ENCODE peak calls at places on chromosome 9, in eight cellular contexts. G is PC-9; E is natural killer cell; B is Peyer's patch; P is neural progenitor cell; W is CD4-positive, alpha-beta T cell; R is cardiac muscle cell; Q is H9. Y is an unnamed sample.

GRCh38 chr9:17470449-17470848 is 108.4 kb upstream of the SH3GL2 start:
- DNase-seq in E (no peak), W (no peak), Q (no peak), R (no peak), B (no peak), G (no peak), P (no peak), Y (no peak)

GRCh38 chr9:89020754-89021153 is 29.5 kb downstream of the S1PR3 start:
- DNase-seq in B (no peak), P (no peak), G (peak), R (no peak), W (no peak), E (no peak), Q (no peak), Y (no peak)

GRCh38 chr9:70587143-70587710 is 172.8 kb upstream of the KLF9 start:
- DNase-seq in G (no peak), R (peak), W (no peak), Q (no peak), P (no peak), E (no peak), B (no peak), Y (no peak)

GRCh38 chr9:108119530-108120113 is 630.1 kb upstream of the KLF4 start:
- DNase-seq in Q (no peak), B (no peak), P (no peak), R (peak), G (no peak), E (no peak), W (no peak), Y (no peak)

GRCh38 chr9:93644397-93645088 is 68.2 kb downstream of the PHF2 start:
- DNase-seq in W (no peak), R (no peak), P (no peak), B (peak), E (peak), Q (no peak), G (no peak), Y (no peak)

GRCh38 chr9:126611188-126611587 is 2.5 kb upstream of the LMX1B start:
- DNase-seq in W (no peak), B (no peak), P (no peak), E (no peak), Q (no peak), R (no peak), G (no peak), Y (peak)

GRCh38 chr9:16010221-16010620 is 457.4 kb downstream of the CCDC171 start:
- DNase-seq in G (no peak), Q (no peak), R (no peak), P (no peak), E (no peak), W (no peak), B (no peak), Y (no peak)

GRCh38 chr9:19720374-19720773 is 68.5 kb downstream of the SLC24A2 start:
- DNase-seq in G (no peak), E (no peak), W (no peak), P (peak), B (no peak), R (peak), Q (no peak), Y (no peak)

GRCh38 chr9:84504360-84504759 is 163.8 kb upstream of the SLC28A3 start:
- DNase-seq in R (no peak), Q (no peak), E (no peak), P (no peak), B (no peak), G (no peak), W (no peak), Y (no peak)

GRCh38 chr9:2163231-2163885 is 148.2 kb downstream of the SMARCA2 start:
- DNase-seq in Q (no peak), E (no peak), G (no peak), P (no peak), R (no peak), W (no peak), B (no peak), Y (no peak)

GRCh38 chr9:4489562-4489918 is 728 bp upstream of the SLC1A1 start:
- DNase-seq in Q (peak), W (no peak), E (no peak), G (peak), R (peak), P (peak), B (no peak), Y (no peak)

GRCh38 chr9:99936947-99937587 is 30.6 kb downstream of the STX17 start:
- DNase-seq in W (no peak), B (no peak), Q (no peak), E (no peak), R (no peak), G (no peak), P (no peak), Y (no peak)

GRCh38 chr9:94909965-94910730 is 183.6 kb downstream of the AOPEP start:
- DNase-seq in E (no peak), B (no peak), Q (no peak), P (no peak), G (no peak), R (no peak), W (no peak), Y (no peak)

GRCh38 chr9:83491413-83491812 is 46.8 kb downstream of the FRMD3 start:
- DNase-seq in W (no peak), R (no peak), E (no peak), P (no peak), G (no peak), B (no peak), Q (no peak), Y (no peak)

GRCh38 chr9:70021026-70021571 is 22.5 kb upstream of the MAMDC2 start:
- DNase-seq in E (no peak), W (no peak), P (no peak), B (no peak), R (peak), G (peak), Q (no peak), Y (no peak)

GRCh38 chr9:110538621-110539020 is 40.9 kb downstream of the SVEP1 start:
- DNase-seq in G (no peak), W (no peak), E (no peak), P (no peak), Q (no peak), R (no peak), B (no peak), Y (no peak)

GRCh38 chr9:137025120-137025966 is 2.7 kb downstream of the ABCA2 start:
- DNase-seq in E (no peak), R (no peak), W (no peak), G (peak), P (peak), Q (peak), B (peak), Y (no peak)

GRCh38 chr9:36985061-36985768 is 48.9 kb downstream of the PAX5 start:
- DNase-seq in W (no peak), P (no peak), E (no peak), G (no peak), R (no peak), B (no peak), Q (no peak), Y (no peak)

GRCh38 chr9:93960221-93960970 is 5.2 kb upstream of the BARX1 start:
- DNase-seq in Q (peak), E (no peak), G (no peak), B (peak), R (no peak), P (peak), W (no peak), Y (no peak)

GRCh38 chr9:76996700-76997099 is 22.8 kb upstream of the FOXB2 start:
- DNase-seq in R (peak), Q (peak), G (no peak), E (no peak), B (no peak), W (no peak), P (peak), Y (no peak)

GRCh38 chr9:114701971-114702370 is 20.0 kb upstream of the TEX48 start:
- DNase-seq in G (no peak), E (no peak), Q (no peak), W (no peak), R (no peak), P (no peak), B (no peak), Y (no peak)

DNA sequence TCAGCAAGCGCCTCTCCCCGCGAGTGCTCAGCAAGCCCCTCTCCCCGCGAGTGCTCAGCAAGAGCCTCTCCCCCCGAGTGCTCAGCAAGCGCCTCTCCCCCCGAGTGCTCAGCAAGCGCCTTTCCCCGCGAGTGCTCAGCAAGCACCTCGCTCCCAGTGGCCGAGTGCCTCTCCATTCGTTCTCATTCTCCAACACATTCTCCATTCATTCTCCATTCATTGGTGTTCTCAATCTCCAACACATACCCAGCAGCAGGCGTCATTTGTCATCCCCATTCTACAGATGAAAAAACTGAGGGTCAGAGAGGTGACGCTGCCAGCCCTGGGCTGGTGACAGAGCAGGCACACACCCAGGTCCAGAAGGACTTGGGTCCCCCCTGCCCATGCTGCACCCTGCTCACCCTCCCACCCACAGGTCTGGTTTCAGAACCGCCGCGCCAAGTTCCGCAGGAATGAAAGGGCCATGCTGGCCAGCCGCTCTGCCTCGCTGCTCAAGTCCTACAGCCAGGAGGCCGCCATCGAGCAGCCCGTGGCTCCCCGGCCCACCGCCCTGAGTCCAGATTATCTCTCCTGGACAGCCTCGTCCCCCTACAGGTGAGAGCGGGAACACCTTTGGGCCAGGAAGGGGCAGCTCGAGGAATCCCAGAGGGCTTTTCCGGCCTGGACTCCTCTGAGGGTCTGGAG is 32.5 kb downstream of the PTGES start:
- DNase-seq in G (no peak), P (peak), W (no peak), Q (peak), B (no peak), E (no peak), R (no peak), Y (no peak)
- TF ChIP-seq CTCF in G (peak), P (peak), W (no peak), Q (peak), B (no peak), E (no peak), R (peak), Y (no peak)

DNA sequence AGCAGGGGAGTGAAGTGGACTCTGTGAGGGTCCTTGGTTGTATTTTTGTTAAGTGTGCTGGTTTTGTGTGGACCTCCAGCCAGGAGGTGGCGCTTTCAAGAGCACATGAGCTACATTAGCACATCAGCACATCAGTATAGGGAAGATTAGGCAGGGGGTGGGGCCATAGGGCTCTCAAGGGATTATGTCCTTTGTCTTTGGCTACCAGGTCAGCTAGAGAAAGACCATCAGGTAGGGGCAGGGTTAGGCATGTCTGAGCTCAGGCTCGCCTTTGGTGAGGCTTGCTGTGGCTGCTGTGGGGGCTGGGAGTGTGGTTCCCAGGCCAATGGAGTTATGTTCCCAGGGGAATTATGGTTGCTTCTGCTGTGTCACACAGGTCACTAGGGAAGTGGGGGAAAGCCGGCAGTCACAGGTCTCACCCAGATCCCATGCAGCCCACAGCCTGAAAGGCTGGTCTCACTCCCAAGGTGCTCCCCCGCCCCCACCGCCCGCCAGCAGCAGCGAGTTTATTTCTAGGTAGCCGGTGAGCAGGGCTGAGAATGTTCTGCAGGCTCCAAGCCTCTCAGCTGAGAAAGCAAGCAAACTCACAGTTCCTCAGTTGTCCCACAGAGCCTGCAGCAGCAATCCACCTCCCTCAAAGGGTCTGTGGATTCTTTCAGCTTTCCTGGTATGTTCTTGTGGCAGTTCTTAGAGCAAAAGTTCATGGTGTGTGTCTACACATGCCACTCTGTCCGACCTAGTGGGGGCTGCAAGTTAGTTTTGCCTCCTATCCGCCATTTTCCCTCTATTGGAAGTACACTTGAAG is 13.7 kb downstream of the OR1J1 start:
- DNase-seq in E (no peak), P (peak), Q (peak), G (no peak), R (peak), B (no peak), W (peak), Y (no peak)
- TF ChIP-seq CTCF in E (no peak), P (no peak), Q (peak), G (no peak), R (peak), B (no peak), W (no peak), Y (no peak)

GRCh38 chr9:92263131-92263530 is 30.4 kb downstream of the IARS1 start:
- DNase-seq in E (no peak), Q (no peak), G (no peak), R (no peak), W (no peak), B (no peak), P (no peak), Y (no peak)
- TF ChIP-seq CTCF in E (no peak), Q (no peak), G (no peak), R (no peak), W (no peak), B (no peak), P (no peak), Y (no peak)

GRCh38 chr9:107043886-107044285 is 180.9 kb downstream of the ZNF462 start:
- DNase-seq in W (no peak), P (no peak), R (no peak), Q (no peak), E (no peak), G (no peak), B (no peak), Y (no peak)

GRCh38 chr9:107046692-107047091 is 183.7 kb downstream of the ZNF462 start:
- DNase-seq in B (no peak), Q (no peak), G (no peak), R (no peak), E (no peak), W (no peak), P (no peak), Y (no peak)

GRCh38 chr9:107049825-107050184 is 186.8 kb downstream of the ZNF462 start:
- DNase-seq in R (no peak), E (no peak), Q (peak), W (no peak), G (no peak), P (no peak), B (no peak), Y (no peak)

GRCh38 chr9:107049046-107049824 is 186.3 kb downstream of the ZNF462 start:
- DNase-seq in Q (peak), W (no peak), G (no peak), E (no peak), R (no peak), P (peak), B (no peak), Y (no peak)

DNA sequence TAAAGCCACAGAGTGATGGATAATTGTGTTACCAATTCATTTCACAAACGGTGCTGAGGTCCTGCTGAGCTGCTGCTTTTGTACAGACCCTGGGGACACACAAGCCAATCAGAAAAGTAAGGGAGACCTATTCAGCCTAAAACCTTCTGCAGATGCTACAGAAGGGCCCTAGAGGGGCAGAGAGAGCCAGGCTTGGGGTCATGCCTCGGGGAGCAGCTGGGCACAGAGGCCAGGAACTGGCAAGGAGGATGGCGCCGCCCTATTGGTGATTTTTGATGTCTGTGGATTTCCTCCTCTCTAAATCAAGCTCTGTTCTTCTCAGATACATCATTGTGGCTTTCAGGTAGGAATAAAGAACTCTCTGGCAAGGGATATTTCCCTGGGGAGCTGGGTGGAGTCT is 181.9 kb downstream of the ZNF462 start:
- DNase-seq in G (no peak), W (no peak), B (no peak), E (no peak), Q (no peak), R (no peak), P (no peak), Y (no peak)
- TF ChIP-seq CTCF in G (peak), W (no peak), B (no peak), E (no peak), Q (peak), R (no peak), P (peak), Y (no peak)

DNA sequence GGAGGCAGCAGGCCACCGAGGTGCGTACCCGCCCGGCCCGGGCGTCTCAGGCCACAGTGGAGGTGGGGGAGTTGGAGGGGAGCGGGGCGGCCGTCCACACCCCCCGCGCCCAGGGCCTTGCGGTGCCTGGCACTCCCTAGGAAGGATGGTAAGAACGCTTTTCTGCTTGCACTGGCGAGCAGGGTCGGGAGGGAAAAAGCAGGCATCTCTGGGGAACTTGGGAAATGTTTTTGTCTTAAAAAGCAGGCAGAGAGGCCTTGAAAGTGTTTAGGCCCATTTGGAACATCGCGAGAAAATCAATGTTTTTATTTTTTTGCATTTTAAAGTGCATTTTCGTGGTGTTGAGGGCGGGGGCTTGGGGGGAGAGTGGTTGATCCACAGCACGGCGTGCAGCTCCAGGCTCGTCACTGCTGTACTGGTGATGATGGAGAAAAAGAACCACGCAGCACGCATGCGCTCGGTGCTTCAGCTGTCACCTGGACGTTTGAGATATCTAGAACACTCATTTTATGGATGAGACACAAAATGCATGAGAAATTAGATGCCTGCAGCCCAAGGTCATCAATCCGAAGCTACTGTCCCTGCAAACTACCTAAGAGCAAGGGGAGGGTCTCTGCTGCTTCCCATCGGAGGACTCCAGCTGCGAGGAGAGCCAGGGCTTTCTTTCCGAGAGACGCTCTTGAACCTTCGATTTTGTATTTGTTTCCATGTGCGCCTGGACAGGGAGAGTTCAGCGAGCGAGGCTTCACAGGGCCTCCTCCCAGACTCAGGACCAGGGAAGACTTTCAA is 2.2 kb downstream of the DMRT2 start:
- DNase-seq in R (no peak), P (no peak), Q (no peak), B (no peak), G (no peak), E (no peak), W (no peak), Y (no peak)
- TF ChIP-seq CTCF in R (no peak), P (no peak), Q (no peak), B (no peak), G (no peak), E (no peak), W (no peak), Y (no peak)

GRCh38 chr9:123402981-123403509 is 47.0 kb downstream of the CRB2 start:
- DNase-seq in P (peak), R (no peak), W (no peak), B (no peak), E (no peak), Q (no peak), G (no peak), Y (no peak)

GRCh38 chr9:123406016-123406415 is 50.0 kb downstream of the CRB2 start:
- DNase-seq in P (no peak), Q (no peak), W (no peak), G (no peak), E (no peak), R (no peak), B (no peak), Y (no peak)

GRCh38 chr9:123400926-123401503 is 45.0 kb downstream of the CRB2 start:
- DNase-seq in P (no peak), G (no peak), B (no peak), E (no peak), R (no peak), Q (no peak), W (no peak), Y (no peak)

GRCh38 chr9:123399803-123400378 is 43.9 kb downstream of the CRB2 start:
- DNase-seq in P (peak), E (no peak), G (no peak), W (no peak), R (peak), Q (peak), B (no peak), Y (no peak)

DNA sequence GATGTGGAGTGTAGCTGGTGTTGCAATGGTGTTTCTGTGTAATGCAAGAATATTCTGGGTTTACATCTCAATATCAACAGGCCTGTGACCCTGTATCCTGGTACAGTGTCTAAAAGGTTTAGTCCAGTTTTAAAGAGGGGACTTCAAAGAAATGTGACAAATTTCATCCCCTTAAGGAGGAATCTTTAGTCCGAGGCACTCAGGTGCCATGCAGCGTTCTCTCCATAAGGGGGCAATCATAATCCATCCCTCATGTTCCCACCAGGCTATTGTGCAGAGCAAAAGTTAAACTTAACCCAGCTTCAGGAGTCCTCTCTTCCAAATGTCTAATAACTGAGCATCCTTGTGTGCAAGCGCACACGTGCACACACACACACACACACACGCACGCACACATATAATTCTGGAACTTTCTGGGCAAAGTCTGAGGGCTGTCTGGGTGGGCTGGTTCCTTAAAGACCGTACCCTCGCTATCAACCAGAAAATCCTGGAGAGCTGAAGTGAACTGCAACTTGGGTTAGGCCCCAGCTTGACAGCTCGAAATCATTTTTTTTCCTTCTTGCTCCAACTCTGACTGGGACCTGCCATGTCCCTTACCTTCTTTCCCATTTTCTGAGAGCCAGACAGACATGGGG is 46.0 kb downstream of the CRB2 start:
- DNase-seq in B (no peak), R (peak), G (peak), W (no peak), E (no peak), P (peak), Q (no peak), Y (peak)
- TF ChIP-seq CTCF in B (no peak), R (peak), G (peak), W (no peak), E (no peak), P (peak), Q (peak), Y (peak)

DNA sequence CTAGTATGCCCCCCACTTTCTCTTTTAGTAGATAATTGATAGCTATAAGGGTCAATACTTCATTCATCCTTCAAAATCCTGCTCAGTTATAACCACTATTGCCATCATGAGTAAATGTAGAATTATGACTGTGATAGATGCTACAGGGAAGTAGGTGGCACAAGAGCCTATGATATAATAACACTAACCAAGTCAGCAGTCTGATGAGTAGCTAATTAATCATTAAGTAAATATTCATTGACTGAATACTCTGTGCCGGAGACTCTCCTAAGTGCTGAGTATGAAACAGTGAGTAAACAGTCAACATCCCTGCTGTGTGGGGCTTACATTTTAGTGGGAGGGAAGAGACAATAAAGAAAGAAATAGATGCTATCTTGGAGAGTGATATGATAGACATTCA is 430.3 kb upstream of the ZNF462 start:
- DNase-seq in R (no peak), G (no peak), W (no peak), E (no peak), Q (no peak), B (no peak), P (no peak), Y (no peak)
- TF ChIP-seq CTCF in R (no peak), G (no peak), W (no peak), E (no peak), Q (no peak), B (no peak), P (no peak), Y (no peak)

Y was measured in D721Med.